ENCODE peak calls at places on chromosomes 13 and 19, in six cellular contexts. Y is mucosa of descending colon, A is aorta, K is psoas muscle, W is esophagus muscularis mucosa, Z is fibroblast of lung. C is an unnamed sample.
A peak's percentile ranks its signal among the peaks of the same experiment; 100 is the strongest.

GRCh38 chr19:11848594-11849263 is at the start of gene ZNF439:
- DNase-seq in W (peak; percentile 98), K (peak; percentile 89), Y (peak; percentile 99), Z (peak; percentile 72), A (peak; percentile 95), C (peak; percentile 98)

GRCh38 chr13:67303661-67304333 is 73.7 kb upstream of the PCDH9 start:
- DNase-seq in A (no peak), Y (no peak), K (no peak), W (no peak), Z (no peak), C (no peak)

GRCh38 chr19:28292822-28293500 is 920.0 kb downstream of the UQCRFS1 start:
- DNase-seq in Z (no peak), K (no peak), Y (no peak), A (no peak), W (peak; percentile 87), C (peak; percentile 33)

GRCh38 chr13:113930711-113931637 is 42.9 kb downstream of the C13orf46 start:
- DNase-seq in Z (no peak), A (peak; percentile 32), K (no peak), Y (no peak), W (no peak), C (peak; percentile 47)

GRCh38 chr13:111630411-111630810 is 310.0 kb downstream of the TEX29 start:
- DNase-seq in W (no peak), A (no peak), Y (no peak), Z (no peak), K (no peak), C (no peak)

GRCh38 chr19:40559394-40559793 is 17.3 kb upstream of the SHKBP1 start:
- DNase-seq in A (no peak), W (no peak), Z (no peak), Y (no peak), K (no peak), C (no peak)

GRCh38 chr13:113845055-113845454 is 18.8 kb downstream of the GAS6 start:
- DNase-seq in A (peak; percentile 43), K (no peak), W (no peak), Y (no peak), Z (no peak), C (peak; percentile 31)

GRCh38 chr19:12664406-12665280 is 1.9 kb downstream of the MAN2B1 start:
- DNase-seq in K (no peak), A (no peak), Y (peak; percentile 55), W (no peak), Z (no peak), C (no peak)

GRCh38 chr19:32751066-32751465 is 31.5 kb downstream of the TDRD12 start:
- DNase-seq in Z (no peak), A (no peak), K (no peak), Y (no peak), W (no peak), C (no peak)

GRCh38 chr19:21749090-21749489 is 18.3 kb downstream of the ZNF100 start:
- DNase-seq in A (no peak), K (no peak), Z (no peak), Y (no peak), W (no peak), C (no peak)

GRCh38 chr19:46863818-46864629 is 3.2 kb downstream of the ARHGAP35 start:
- DNase-seq in W (no peak), A (no peak), Y (no peak), Z (peak; percentile 57), K (no peak), C (no peak)

GRCh38 chr19:41377977-41378707 is 1.8 kb downstream of the TMEM91 start:
- DNase-seq in Y (no peak), W (no peak), K (no peak), Z (no peak), A (no peak), C (no peak)

GRCh38 chr19:13104848-13105646 is 2.4 kb upstream of the LYL1 start:
- DNase-seq in Z (no peak), W (no peak), K (no peak), A (no peak), Y (peak; percentile 26), C (peak; percentile 67)

GRCh38 chr13:100100115-100100879 is 11.4 kb downstream of the PCCA start:
- DNase-seq in Z (peak; percentile 92), W (no peak), Y (peak; percentile 54), A (no peak), K (no peak), C (no peak)

GRCh38 chr19:5891572-5891937 is 12.0 kb downstream of the NDUFA11 start:
- DNase-seq in A (no peak), W (no peak), Z (no peak), Y (no peak), K (no peak), C (no peak)

GRCh38 chr13:42486711-42487198 is 87.2 kb upstream of the TNFSF11 start:
- DNase-seq in A (no peak), Z (peak; percentile 97), Y (no peak), W (no peak), K (no peak), C (no peak)

GRCh38 chr19:35484637-35485036 is 5.6 kb downstream of the KRTDAP start:
- DNase-seq in A (no peak), K (no peak), Y (no peak), W (no peak), Z (no peak), C (no peak)

GRCh38 chr19:10586396-10586795 is 716 bp downstream of the AP1M2 start:
- DNase-seq in W (no peak), Y (no peak), A (no peak), K (no peak), Z (no peak), C (no peak)

GRCh38 chr13:89627991-89628390 is 1719.5 kb upstream of the MIR17HG start:
- DNase-seq in K (no peak), Z (no peak), Y (no peak), W (no peak), A (no peak), C (no peak)

GRCh38 chr13:37201081-37201480 is 95.6 kb upstream of the CSNK1A1L start:
- DNase-seq in Y (no peak), Z (peak; percentile 22), K (no peak), W (no peak), A (no peak), C (no peak)

GRCh38 chr19:46429999-46430398 is 1.3 kb upstream of the PNMA8C start:
- DNase-seq in A (no peak), W (no peak), K (no peak), Y (no peak), Z (no peak), C (no peak)

GRCh38 chr13:66618702-66619101 is 611.4 kb downstream of the PCDH9 start:
- DNase-seq in Z (peak; percentile 72), K (no peak), Y (no peak), W (no peak), A (no peak), C (no peak)

GRCh38 chr19:56383826-56384605 is 9.3 kb downstream of the ZNF582 start:
- DNase-seq in W (no peak), Z (no peak), Y (no peak), K (no peak), A (no peak), C (no peak)

GRCh38 chr19:21568816-21569496 is 63.6 kb downstream of the ZNF429 start:
- DNase-seq in Z (peak; percentile 92), K (peak; percentile 81), W (peak; percentile 96), Y (peak; percentile 92), A (peak; percentile 94), C (peak; percentile 93)

GRCh38 chr19:10639836-10640235 is 14.3 kb upstream of the ILF3 start:
- DNase-seq in Y (no peak), K (no peak), W (no peak), Z (no peak), A (no peak), C (no peak)

DNA sequence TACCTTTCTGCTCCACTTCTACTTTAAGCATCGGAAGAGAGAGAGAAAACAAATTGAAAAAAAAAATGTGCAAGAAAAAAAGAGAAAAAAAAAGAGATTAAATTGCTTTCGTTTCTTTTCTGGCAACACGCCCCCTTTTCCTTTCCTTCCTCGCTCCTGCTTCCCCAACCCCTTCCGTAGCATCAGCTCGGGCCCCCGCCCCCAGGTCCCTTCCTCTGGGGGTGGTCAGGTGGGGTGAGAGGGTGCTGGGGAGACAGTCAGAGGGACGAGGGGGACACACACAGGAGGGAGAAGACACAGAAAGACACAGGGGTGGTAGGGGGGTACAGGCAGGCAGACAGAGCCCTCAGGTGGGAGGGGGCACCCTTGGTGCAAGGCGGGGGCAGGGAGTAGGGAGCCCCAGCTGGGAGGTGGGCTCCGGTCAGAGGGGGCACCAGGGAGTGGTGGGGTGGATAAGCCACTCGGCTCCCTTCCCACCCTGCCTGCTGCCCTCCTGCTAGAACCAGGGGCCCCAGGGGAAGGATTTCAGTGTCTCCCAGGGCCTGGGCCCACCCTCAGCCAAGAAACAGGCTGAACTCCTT is 30.7 kb upstream of the ASF1B start:
- DNase-seq in Z (no peak), A (no peak), Y (no peak), K (no peak), W (no peak), C (no peak)
- H3K4me1 ChIP-seq in Z (no peaks in the 10 kb centered on the region), A (no peaks in the 10 kb centered on the region), Y (no peaks in the 10 kb centered on the region), K (peaks cover 3% of the 10 kb centered on the region), W (peaks cover 18% of the 10 kb centered on the region), C (no peaks in the 10 kb centered on the region)

GRCh38 chr19:16456652-16457194 is 15.0 kb downstream of the EPS15L1 start:
- DNase-seq in A (no peak), W (no peak), Z (no peak), K (no peak), Y (no peak), C (peak; percentile 48)
- H3K4me1 ChIP-seq in A (peaks cover 2% of the 10 kb centered on the region), W (peaks cover 70% of the 10 kb centered on the region), Z (peaks cover 24% of the 10 kb centered on the region), K (peaks cover 92% of the 10 kb centered on the region), Y (peaks cover 26% of the 10 kb centered on the region), C (peaks cover 40% of the 10 kb centered on the region)

GRCh38 chr19:45182758-45183157 is 4.2 kb downstream of the BLOC1S3 start:
- DNase-seq in W (no peak), Y (peak; percentile 43), Z (no peak), A (no peak), K (no peak), C (no peak)
- H3K4me1 ChIP-seq in W (peaks cover 29% of the 10 kb centered on the region), Y (peaks cover 10% of the 10 kb centered on the region), Z (peaks cover 3% of the 10 kb centered on the region), A (peaks cover 2% of the 10 kb centered on the region), K (peaks cover 7% of the 10 kb centered on the region), C (peaks cover 5% of the 10 kb centered on the region)

DNA sequence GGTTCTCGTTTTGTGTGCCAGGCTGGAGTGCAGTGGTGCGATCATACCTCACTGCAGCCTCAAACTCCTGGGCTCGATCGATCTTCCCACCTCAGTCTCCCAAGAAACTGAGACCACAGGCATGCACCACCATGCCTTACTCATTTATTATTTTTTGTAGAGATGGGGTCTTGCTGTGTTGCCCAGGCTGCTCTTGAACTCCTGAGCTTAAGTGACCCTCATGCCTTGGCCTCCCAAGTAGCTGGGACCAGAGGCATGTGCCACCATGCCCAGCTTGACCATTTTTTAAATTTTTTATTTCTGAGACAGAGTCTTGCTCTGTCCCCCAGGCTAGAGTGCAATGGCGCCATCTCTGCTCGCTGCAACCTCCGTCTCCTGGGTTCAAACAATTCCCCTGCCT is 10.2 kb upstream of the GNA11 start:
- DNase-seq in K (no peak), Z (no peak), A (no peak), W (no peak), Y (no peak), C (no peak)
- H3K4me1 ChIP-seq in K (no peaks in the 10 kb centered on the region), Z (no peaks in the 10 kb centered on the region), A (no peaks in the 10 kb centered on the region), W (peaks cover 18% of the 10 kb centered on the region), Y (peaks cover 26% of the 10 kb centered on the region), C (no peaks in the 10 kb centered on the region)

DNA sequence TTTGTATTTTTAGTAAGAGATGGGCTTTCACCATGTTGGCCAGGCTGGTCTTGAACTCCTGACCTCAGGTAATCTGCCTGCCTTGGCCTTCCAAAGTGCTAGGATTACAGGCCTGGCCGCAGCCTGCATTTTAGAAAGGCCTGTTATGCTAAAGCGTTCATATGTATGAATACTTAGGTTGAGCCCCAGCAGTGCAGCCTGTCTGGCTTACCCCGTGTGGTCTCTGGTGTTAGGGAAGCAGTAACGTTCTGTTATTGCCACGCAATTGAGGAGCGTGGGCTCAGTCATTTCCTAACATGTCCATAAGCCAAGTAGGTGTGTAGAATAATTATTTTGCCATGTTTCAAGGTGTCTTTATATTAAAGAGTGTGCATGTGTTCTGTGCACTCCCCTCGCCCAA is 14.3 kb downstream of the HNRNPM start:
- DNase-seq in Z (no peak), Y (no peak), W (no peak), K (no peak), A (no peak), C (no peak)
- H3K4me1 ChIP-seq in Z (peaks cover 29% of the 10 kb centered on the region), Y (peaks cover 40% of the 10 kb centered on the region), W (peaks cover 87% of the 10 kb centered on the region), K (peaks cover 97% of the 10 kb centered on the region), A (peaks cover 4% of the 10 kb centered on the region), C (peaks cover 12% of the 10 kb centered on the region)

C was measured in right cardiac atrium.